ENCODE peak calls at places on chromosomes 6 and 20, in four cellular contexts. One of them, this sample, is unnamed.

GRCh38 chr6:1702580-1703051 is 92.9 kb downstream of the FOXC1 start:
- DNase-seq in left ventricle myocardium inferior: no peak
- DNase-seq in lung microvascular endothelial cell: no peak
- DNase-seq in Caki2: no peak
- DNase-seq in this sample: no peak

GRCh38 chr20:10784337-10785183 is 110.8 kb upstream of the JAG1 start:
- DNase-seq in lung microvascular endothelial cell: peak
- DNase-seq in Caki2: peak
- DNase-seq in left ventricle myocardium inferior: no peak
- DNase-seq in this sample: no peak

GRCh38 chr6:13593103-13593502 is 18.7 kb downstream of the SIRT5 start:
- DNase-seq in lung microvascular endothelial cell: no peak
- DNase-seq in left ventricle myocardium inferior: no peak
- DNase-seq in Caki2: no peak
- DNase-seq in this sample: no peak

GRCh38 chr6:71239694-71240093 is 48.9 kb upstream of the OGFRL1 start:
- DNase-seq in Caki2: no peak
- DNase-seq in left ventricle myocardium inferior: no peak
- DNase-seq in lung microvascular endothelial cell: no peak
- DNase-seq in this sample: no peak

GRCh38 chr6:111562271-111562670 is 43.4 kb downstream of the TRAF3IP2 start:
- DNase-seq in left ventricle myocardium inferior: no peak
- DNase-seq in Caki2: no peak
- DNase-seq in lung microvascular endothelial cell: no peak
- DNase-seq in this sample: no peak

GRCh38 chr20:13279171-13279570 is 58.1 kb downstream of the ISM1 start:
- DNase-seq in lung microvascular endothelial cell: no peak
- DNase-seq in left ventricle myocardium inferior: no peak
- DNase-seq in Caki2: no peak
- DNase-seq in this sample: no peak

GRCh38 chr6:40569162-40569920 is 17.8 kb downstream of the LRFN2 start:
- DNase-seq in lung microvascular endothelial cell: no peak
- DNase-seq in Caki2: no peak
- DNase-seq in left ventricle myocardium inferior: no peak
- DNase-seq in this sample: no peak

GRCh38 chr6:160519603-160520042 is 144.5 kb downstream of the LPA start:
- DNase-seq in lung microvascular endothelial cell: peak
- DNase-seq in left ventricle myocardium inferior: no peak
- DNase-seq in Caki2: no peak
- DNase-seq in this sample: peak

GRCh38 chr20:22795455-22795854 is 211.1 kb upstream of the FOXA2 start:
- DNase-seq in lung microvascular endothelial cell: no peak
- DNase-seq in Caki2: no peak
- DNase-seq in left ventricle myocardium inferior: no peak
- DNase-seq in this sample: peak

This sample was measured in kidney glomerular epithelial cell.